ENCODE peak calls at places on chromosomes 7 and 10, in four cellular contexts. V is ovary, D is left lung, I is uterus. H is an unnamed sample.
A peak's percentile ranks its signal among the peaks of the same experiment; 100 is the strongest.

GRCh38 chr10:99551158-99551557 is 18.4 kb downstream of the NKX2-3 start:
- DNase-seq in V (no peak), D (no peak), I (no peak), H (peak; percentile 81)

GRCh38 chr7:102279537-102280400 is 6.9 kb upstream of the SH2B2 start:
- DNase-seq in V (peak; percentile 65), D (peak; percentile 84), I (peak; percentile 47), H (no peak)

GRCh38 chr7:157739056-157739455 is 402.3 kb downstream of the DNAJB6 start:
- DNase-seq in V (no peak), D (no peak), I (no peak), H (no peak)

GRCh38 chr7:45718464-45719330 is 144.5 kb downstream of the ADCY1 start:
- DNase-seq in V (no peak), D (peak; percentile 67), I (no peak), H (no peak)

GRCh38 chr7:2722591-2722990 is 34.6 kb downstream of the AMZ1 start:
- DNase-seq in V (no peak), D (peak; percentile 3), I (no peak), H (no peak)

GRCh38 chr10:35427543-35427942 is 91.2 kb downstream of the CCNY start:
- DNase-seq in V (no peak), D (no peak), I (no peak), H (no peak)

GRCh38 chr7:10300557-10300956 is 673.1 kb upstream of the PHF14 start:
- DNase-seq in V (no peak), D (no peak), I (no peak), H (no peak)

GRCh38 chr10:100483876-100484666 is 21.3 kb downstream of the WNT8B start:
- DNase-seq in V (no peak), D (no peak), I (no peak), H (no peak)

GRCh38 chr7:129401968-129402860 is 32.0 kb upstream of the STRIP2 start:
- DNase-seq in V (no peak), D (no peak), I (no peak), H (no peak)

GRCh38 chr7:17937506-17938115 is 2.7 kb downstream of the SNX13 start:
- DNase-seq in V (no peak), D (no peak), I (no peak), H (peak; percentile 50)

GRCh38 chr10:94571528-94571927 is 25.9 kb downstream of the HELLS start:
- DNase-seq in V (no peak), D (no peak), I (no peak), H (peak; percentile 16)

GRCh38 chr10:1933215-1933614 is 195.9 kb upstream of the ADARB2 start:
- DNase-seq in V (no peak), D (no peak), I (no peak), H (no peak)

GRCh38 chr7:55539380-55539779 is 32.9 kb downstream of the VOPP1 start:
- DNase-seq in V (no peak), D (no peak), I (no peak), H (no peak)

GRCh38 chr7:47669178-47669878 is 87.4 kb upstream of the TNS3 start:
- DNase-seq in V (peak; percentile 63), D (no peak), I (peak; percentile 78), H (peak; percentile 46)

GRCh38 chr7:106063692-106064091 is 48.4 kb downstream of the SYPL1 start:
- DNase-seq in V (no peak), D (no peak), I (no peak), H (no peak)

GRCh38 chr7:106062006-106062405 is 50.1 kb downstream of the SYPL1 start:
- DNase-seq in V (no peak), D (no peak), I (no peak), H (no peak)

GRCh38 chr7:106063039-106063438 is 49.1 kb downstream of the SYPL1 start:
- DNase-seq in V (no peak), D (no peak), I (no peak), H (no peak)

GRCh38 chr7:106061301-106061979 is 50.7 kb downstream of the SYPL1 start:
- DNase-seq in V (no peak), D (no peak), I (no peak), H (no peak)

GRCh38 chr7:106062521-106062931 is 49.6 kb downstream of the SYPL1 start:
- DNase-seq in V (no peak), D (no peak), I (no peak), H (no peak)
- TF ChIP-seq CTCF in V (no peak), D (no peak), I (no peak), H (peak; percentile 7)

GRCh38 chr7:107045980-107046379 is 1.5 kb downstream of the PRKAR2B start:
- DNase-seq in V (no peak), D (no peak), I (no peak), H (no peak)
- H3K4me1 ChIP-seq in V (no peaks in the 10 kb centered on the region), D (peaks cover 3% of the 10 kb centered on the region), I (no peaks in the 10 kb centered on the region), H (peaks cover 5% of the 10 kb centered on the region)

GRCh38 chr10:59362991-59363390 is 642 bp upstream of the FAM13C start:
- DNase-seq in V (peak; percentile 70), D (peak; percentile 44), I (peak; percentile 68), H (peak; percentile 10)

GRCh38 chr10:59361659-59362183 is 628 bp downstream of the FAM13C start:
- DNase-seq in V (no peak), D (no peak), I (no peak), H (no peak)

GRCh38 chr10:59362184-59362966 is at the start of gene FAM13C:
- DNase-seq in V (peak; percentile 74), D (peak; percentile 87), I (peak; percentile 61), H (peak; percentile 56)

GRCh38 chr10:59360605-59361515 is 1.5 kb downstream of the FAM13C start:
- DNase-seq in V (no peak), D (no peak), I (no peak), H (no peak)

GRCh38 chr10:59363446-59363958 is 1.2 kb upstream of the FAM13C start:
- DNase-seq in V (no peak), D (no peak), I (no peak), H (no peak)
- H3K27ac ChIP-seq in V (no peak overlapping the region), D (peak overlapping the region; percentile 79), I (peak overlapping the region; percentile 65), H (no peak overlapping the region)

GRCh38 chr10:75407716-75408511 is 6.3 kb upstream of the ZNF503 start:
- DNase-seq in V (peak; percentile 64), D (peak; percentile 90), I (peak; percentile 76), H (no peak)
- TF ChIP-seq CTCF in V (no peak), D (no peak), I (no peak), H (peak; percentile 36)